ENCODE peak calls at places on chromosome 16, in four cellular contexts. M is K562, B is WTC11, A is HepG2. Z is an unnamed sample.
A peak's percentile ranks its signal among the peaks of the same experiment; 100 is the strongest.

GRCh38 chr16:57357330-57358151 is 1.0 kb upstream of the CCL22 start:
- DNase-seq in B (no peak), M (no peak), A (peak; percentile 46), Z (peak; percentile 60)

GRCh38 chr16:50024207-50024606 is 818 bp upstream of the CNEP1R1 start:
- DNase-seq in A (no peak), B (no peak), M (no peak), Z (no peak)

GRCh38 chr16:80171746-80172145 is 369.0 kb upstream of the DYNLRB2 start:
- DNase-seq in M (no peak), B (no peak), A (no peak), Z (no peak)

GRCh38 chr16:69112285-69113129 is 7.1 kb downstream of the HAS3 start:
- DNase-seq in B (peak; percentile 89), M (peak; percentile 78), A (peak; percentile 62), Z (no peak)

GRCh38 chr16:68499011-68499410 is 40.1 kb upstream of the ZFP90 start:
- DNase-seq in A (no peak), M (no peak), B (no peak), Z (no peak)

GRCh38 chr16:66146689-66147330 is 219.7 kb upstream of the CDH5 start:
- DNase-seq in M (no peak), A (no peak), B (no peak), Z (no peak)

GRCh38 chr16:28202147-28202746 is 9.5 kb downstream of the XPO6 start:
- DNase-seq in B (no peak), M (peak; percentile 62), A (no peak), Z (no peak)

GRCh38 chr16:51557670-51558069 is 406.6 kb upstream of the SALL1 start:
- DNase-seq in A (no peak), M (no peak), B (no peak), Z (no peak)

GRCh38 chr16:78210305-78210704 is 110.9 kb downstream of the WWOX start:
- DNase-seq in M (no peak), A (no peak), B (no peak), Z (no peak)

GRCh38 chr16:1038932-1039331 is 33.6 kb upstream of the SSTR5 start:
- DNase-seq in M (no peak), A (no peak), B (no peak), Z (no peak)

GRCh38 chr16:72884037-72884436 is 163.9 kb downstream of the ZFHX3 start:
- DNase-seq in A (no peak), B (no peak), M (no peak), Z (no peak)

GRCh38 chr16:165218-165538 is 600 bp upstream of the HBM start:
- DNase-seq in M (peak; percentile 20), B (no peak), A (no peak), Z (no peak)

GRCh38 chr16:1981972-1982574 is 804 bp upstream of the NOXO1 start:
- DNase-seq in M (no peak), B (no peak), A (peak; percentile 41), Z (no peak)

GRCh38 chr16:80007216-80007615 is 406.7 kb upstream of the MAF start:
- DNase-seq in M (no peak), B (no peak), A (no peak), Z (no peak)

GRCh38 chr16:27244363-27244755 is 24.2 kb downstream of the NSMCE1 start:
- DNase-seq in M (no peak), B (no peak), A (no peak), Z (no peak)

GRCh38 chr16:55655709-55656694 is at the start of gene SLC6A2:
- DNase-seq in B (peak; percentile 67), M (no peak), A (no peak), Z (no peak)

GRCh38 chr16:55655381-55655708 is 443 bp upstream of the SLC6A2 start:
- DNase-seq in M (no peak), A (no peak), B (no peak), Z (no peak)

GRCh38 chr16:55651841-55652824 is 3.7 kb upstream of the SLC6A2 start:
- DNase-seq in A (no peak), B (no peak), M (no peak), Z (no peak)

GRCh38 chr16:55656695-55657092 is 906 bp downstream of the SLC6A2 start:
- DNase-seq in M (no peak), A (no peak), B (peak; percentile 50), Z (no peak)

GRCh38 chr16:55653106-55653505 is 2.7 kb upstream of the SLC6A2 start:
- DNase-seq in A (no peak), B (no peak), M (no peak), Z (no peak)
- TF ChIP-seq CBFB in A (no peak), B (no peak), M (no peak), Z (no peak)

GRCh38 chr16:88597856-88598491 is 27.8 kb downstream of the ZC3H18 start:
- DNase-seq in A (peak; percentile 81), M (no peak), B (no peak), Z (no peak)

GRCh38 chr16:88595101-88595500 is 24.9 kb downstream of the ZC3H18 start:
- DNase-seq in B (no peak), A (no peak), M (no peak), Z (no peak)

GRCh38 chr16:88593910-88594309 is 23.7 kb downstream of the ZC3H18 start:
- DNase-seq in M (no peak), B (no peak), A (no peak), Z (no peak)

GRCh38 chr16:88595921-88596320 is 25.7 kb downstream of the ZC3H18 start:
- DNase-seq in A (no peak), B (no peak), M (no peak), Z (no peak)

GRCh38 chr16:88596477-88596876 is 26.3 kb downstream of the ZC3H18 start:
- DNase-seq in M (no peak), B (no peak), A (no peak), Z (no peak)
- TF ChIP-seq CBFB in M (no peak), B (no peak), A (no peak), Z (no peak)

GRCh38 chr16:64864232-64864803 is 257.5 kb downstream of the CDH11 start:
- DNase-seq in M (no peak), B (no peak), A (no peak), Z (no peak)

GRCh38 chr16:64870859-64871258 is 251.0 kb downstream of the CDH11 start:
- DNase-seq in B (no peak), M (no peak), A (no peak), Z (no peak)

GRCh38 chr16:64866026-64866425 is 255.8 kb downstream of the CDH11 start:
- DNase-seq in B (no peak), M (no peak), A (no peak), Z (no peak)

GRCh38 chr16:64865037-64865696 is 256.7 kb downstream of the CDH11 start:
- DNase-seq in A (no peak), B (no peak), M (no peak), Z (no peak)
- TF ChIP-seq CBFB in A (no peak), B (no peak), M (no peak), Z (no peak)

GRCh38 chr16:29925173-29925804 is 737 bp downstream of the KCTD13 start:
- DNase-seq in M (no peak), B (no peak), A (no peak), Z (no peak)
- TF ChIP-seq CBFB in M (no peak), B (no peak), A (no peak), Z (no peak)

GRCh38 chr16:75380870-75381269 is 52.4 kb downstream of the CFDP1 start:
- DNase-seq in A (no peak), B (no peak), M (no peak), Z (no peak)
- TF ChIP-seq CBFB in A (no peak), B (no peak), M (no peak), Z (no peak)

DNA sequence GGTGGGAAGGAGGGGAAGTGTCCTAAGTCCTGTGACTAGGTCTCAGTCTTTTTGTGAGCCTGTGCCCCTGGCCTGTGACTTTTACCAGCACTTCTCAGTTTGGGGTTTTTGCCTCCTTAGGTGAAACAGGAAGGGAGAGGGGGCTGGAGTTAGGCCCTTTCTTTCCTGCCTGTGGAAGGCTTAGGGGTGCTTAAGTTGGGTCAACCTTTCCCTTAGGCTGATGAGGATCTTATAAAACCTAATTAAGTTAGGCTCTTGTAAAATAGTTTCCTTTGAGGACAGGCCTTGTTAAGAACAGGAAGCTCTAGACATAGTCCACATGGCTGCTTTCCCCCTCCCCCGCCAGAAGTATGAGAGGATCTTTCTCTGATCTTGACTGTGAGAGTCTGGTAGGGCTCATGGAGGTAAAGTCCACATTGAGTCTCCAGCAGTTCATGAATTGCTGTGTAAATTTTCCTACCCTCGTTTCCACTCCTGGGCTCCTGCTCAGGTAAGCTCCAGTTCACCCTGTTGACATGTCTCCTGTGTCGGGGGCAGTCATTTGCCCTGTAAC is 17.0 kb upstream of the DNASE1 start:
- DNase-seq in M (peak; percentile 31), B (no peak), A (peak; percentile 60), Z (no peak)
- TF ChIP-seq CBFB in M (no peak), B (no peak), A (no peak), Z (no peak)